ENCODE peak calls at places on chromosomes 4 and X, in five cellular contexts. L is lower lobe of right lung, A is epithelial cell of proximal tubule, O is RWPE1, N is tibial artery. J is an unnamed sample.

GRCh38 chrX:94058728-94059382 is 384.8 kb downstream of the FAM133A start:
- DNase-seq in A (no peak), L (no peak), N (no peak), O (peak; percentile 3), J (peak; percentile 3)

GRCh38 chrX:153755136-153755535 is 8.9 kb upstream of the PLXNB3 start:
- DNase-seq in O (no peak), A (no peak), N (no peak), L (no peak), J (no peak)

GRCh38 chr4:828641-829271 is 2.8 kb upstream of the CPLX1 start:
- DNase-seq in N (no peak), A (no peak), O (no peak), L (peak; percentile 41), J (no peak)

GRCh38 chrX:70485466-70485865 is 40.8 kb downstream of the DLG3 start:
- DNase-seq in N (no peak), A (no peak), O (no peak), L (no peak), J (no peak)

GRCh38 chr4:105236917-105237311 is 90.2 kb downstream of the TET2 start:
- DNase-seq in N (no peak), O (no peak), L (no peak), A (no peak), J (no peak)

GRCh38 chr4:99945718-99946345 is 586 bp downstream of the DNAJB14 start:
- DNase-seq in A (no peak), N (no peak), L (no peak), O (peak; percentile 36), J (peak; percentile 53)

GRCh38 chrX:96183843-96184242 is 500.8 kb upstream of the DIAPH2 start:
- DNase-seq in N (no peak), O (no peak), A (no peak), L (no peak), J (no peak)

GRCh38 chrX:1661048-1661921 is 46.4 kb downstream of the ASMT start:
- DNase-seq in A (no peak), N (peak; percentile 25), L (peak; percentile 79), O (peak; percentile 5), J (no peak)

GRCh38 chrX:131677655-131678628 is 134.1 kb downstream of the OR13H1 start:
- DNase-seq in L (no peak), O (peak; percentile 48), A (no peak), N (no peak), J (no peak)

GRCh38 chr4:13476915-13477314 is 7.2 kb downstream of the RAB28 start:
- DNase-seq in O (no peak), A (no peak), N (no peak), L (no peak), J (peak; percentile 16)

GRCh38 chr4:5801696-5802095 is 90.7 kb downstream of the EVC start:
- DNase-seq in A (no peak), O (no peak), L (no peak), N (no peak), J (no peak)

GRCh38 chr4:37673523-37674192 is 12.5 kb downstream of the RELL1 start:
- DNase-seq in A (no peak), N (no peak), O (no peak), L (no peak), J (no peak)

GRCh38 chrX:40550069-40550468 is 30.7 kb upstream of the ATP6AP2 start:
- DNase-seq in O (no peak), L (no peak), A (no peak), N (no peak), J (no peak)

GRCh38 chrX:38142598-38142997 is 78.1 kb downstream of the SRPX start:
- DNase-seq in N (peak; percentile 27), L (no peak), A (no peak), O (no peak), J (no peak)

GRCh38 chr4:75715105-75715799 is 9.1 kb upstream of the USO1 start:
- DNase-seq in A (no peak), L (no peak), O (no peak), N (no peak), J (no peak)

GRCh38 chrX:130523460-130524394 is 121.9 kb downstream of the RBMX2 start:
- DNase-seq in O (no peak), L (peak; percentile 50), N (peak; percentile 22), A (no peak), J (no peak)

GRCh38 chr4:184815046-184815877 is 10.5 kb downstream of the ACSL1 start:
- DNase-seq in L (peak; percentile 84), N (peak; percentile 70), A (no peak), O (peak; percentile 96), J (peak; percentile 88)

GRCh38 chr4:148058160-148058859 is 326.4 kb downstream of the ARHGAP10 start:
- DNase-seq in L (no peak), O (no peak), N (no peak), A (no peak), J (no peak)

GRCh38 chr4:185730387-185730786 is 81.6 kb downstream of the SORBS2 start:
- DNase-seq in N (no peak), A (no peak), O (no peak), L (no peak), J (no peak)

GRCh38 chrX:23845316-23845932 is 62.3 kb downstream of the APOO start:
- DNase-seq in N (no peak), A (no peak), O (no peak), L (no peak), J (peak; percentile 3)

GRCh38 chrX:52576946-52577345 is 60.1 kb upstream of the XAGE1B start:
- DNase-seq in N (no peak), L (no peak), O (peak; percentile 10), A (no peak), J (peak; percentile 22)

GRCh38 chrX:29431895-29432294 is 783.5 kb upstream of the MAGEB2 start:
- DNase-seq in N (no peak), L (no peak), A (no peak), O (no peak), J (peak; percentile 29)

GRCh38 chrX:56600141-56600540 is 36.7 kb downstream of the UBQLN2 start:
- DNase-seq in O (no peak), N (no peak), L (no peak), A (no peak), J (peak; percentile 28)

GRCh38 chr4:41709844-41710481 is 38.6 kb downstream of the PHOX2B start:
- DNase-seq in O (peak; percentile 82), N (no peak), A (no peak), L (no peak), J (peak; percentile 98)

GRCh38 chr4:14180983-14181601 is 553.6 kb upstream of the BOD1L1 start:
- DNase-seq in O (no peak), L (no peak), A (no peak), N (no peak), J (no peak)

GRCh38 chr4:87419578-87420249 is 2.7 kb upstream of the NUDT9 start:
- DNase-seq in N (no peak), O (no peak), L (no peak), A (no peak), J (no peak)

GRCh38 chr4:174398728-174399127 is 115.0 kb downstream of the CEP44 start:
- DNase-seq in O (peak; percentile 52), N (no peak), A (no peak), L (no peak), J (peak; percentile 66)

DNA sequence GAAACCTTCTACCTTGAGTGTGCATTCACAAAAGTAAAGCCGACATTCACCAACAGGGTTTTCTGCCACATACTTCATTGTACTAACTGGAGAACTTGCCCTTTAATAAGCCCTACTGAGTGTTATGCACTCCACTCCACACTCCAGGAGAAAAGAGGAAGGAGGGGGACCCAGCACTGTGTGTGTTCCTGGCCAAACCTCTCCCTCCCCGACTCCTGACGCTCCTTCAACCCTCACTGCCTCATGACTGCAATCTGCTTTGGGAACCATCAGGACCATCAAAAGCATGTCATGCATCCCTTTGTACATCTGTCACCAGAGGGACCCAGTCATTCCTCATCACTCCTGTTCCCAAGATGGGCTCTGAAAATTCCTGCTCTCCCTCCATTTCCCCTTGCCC is 143.7 kb downstream of the RASL11B start:
- DNase-seq in O (no peak), N (peak; percentile 26), L (no peak), A (no peak), J (no peak)
- TF ChIP-seq CTCF in O (no peak), N (no peak), L (no peak), A (no peak), J (no peak)

DNA sequence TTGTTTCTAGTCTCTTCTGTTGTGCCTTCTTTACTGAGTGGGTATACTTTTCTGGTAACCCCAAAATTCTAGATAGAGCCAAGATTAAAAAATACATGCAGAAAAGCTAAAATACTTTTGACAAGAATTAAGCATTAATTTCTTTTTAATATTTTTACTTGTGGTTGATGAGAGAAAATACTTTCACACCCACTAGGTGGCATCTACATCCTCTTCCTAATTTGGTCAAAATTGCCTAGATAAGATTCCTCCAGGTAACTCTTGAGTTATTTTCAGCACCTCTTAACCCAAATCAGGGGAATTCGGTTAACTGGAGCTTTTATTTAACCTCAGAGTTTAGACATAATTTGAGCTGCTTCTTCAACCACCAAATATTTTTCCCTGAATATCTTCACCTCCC is 28.4 kb upstream of the COX7B2 start:
- DNase-seq in L (no peak), O (peak; percentile 4), N (no peak), A (no peak), J (no peak)
- TF ChIP-seq CTCF in L (no peak), O (no peak), N (no peak), A (peak; percentile 56), J (peak; percentile 63)

DNA sequence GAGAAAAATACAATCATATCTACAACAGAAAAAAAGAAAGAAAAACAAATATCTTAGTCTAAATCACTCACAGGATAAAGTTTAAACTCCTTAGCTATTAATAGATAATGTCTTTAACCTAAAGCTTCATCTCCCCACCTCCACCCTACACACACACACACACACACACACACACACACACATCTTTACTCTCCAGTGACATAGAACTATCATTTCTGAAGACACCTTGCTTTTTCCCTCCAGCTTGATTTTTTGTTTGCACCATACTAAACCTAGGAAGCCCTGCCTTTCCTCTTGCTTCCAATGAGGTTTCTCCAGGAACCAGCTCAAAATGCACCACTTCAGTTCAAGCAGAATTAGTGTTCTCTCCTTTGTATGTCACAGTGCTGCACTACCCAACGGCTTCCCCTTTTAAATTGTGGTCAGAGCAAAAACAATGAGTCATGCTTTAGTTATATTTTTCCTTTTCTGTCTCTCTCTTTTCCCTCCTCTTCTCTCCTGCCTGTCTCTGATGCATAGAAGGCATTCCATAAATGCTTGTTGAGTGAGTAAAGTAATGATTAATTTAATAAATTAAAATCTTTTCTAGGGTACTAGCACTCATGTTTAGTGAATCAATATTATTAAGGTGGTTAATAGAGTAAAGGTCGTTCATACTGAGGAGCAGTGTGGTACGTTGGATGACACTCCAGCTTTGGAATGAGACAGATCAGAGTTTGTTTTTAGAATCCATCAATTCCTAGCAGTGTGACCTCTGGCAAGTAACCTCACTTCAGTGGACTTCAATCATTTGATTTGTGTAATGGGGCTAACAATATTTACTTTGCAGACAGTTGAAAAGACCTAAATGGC is 5.9 kb downstream of the RTL3 start:
- DNase-seq in L (no peak), A (peak; percentile 71), O (no peak), N (no peak), J (peak; percentile 82)
- TF ChIP-seq CTCF in L (no peak), A (no peak), O (no peak), N (no peak), J (no peak)

DNA sequence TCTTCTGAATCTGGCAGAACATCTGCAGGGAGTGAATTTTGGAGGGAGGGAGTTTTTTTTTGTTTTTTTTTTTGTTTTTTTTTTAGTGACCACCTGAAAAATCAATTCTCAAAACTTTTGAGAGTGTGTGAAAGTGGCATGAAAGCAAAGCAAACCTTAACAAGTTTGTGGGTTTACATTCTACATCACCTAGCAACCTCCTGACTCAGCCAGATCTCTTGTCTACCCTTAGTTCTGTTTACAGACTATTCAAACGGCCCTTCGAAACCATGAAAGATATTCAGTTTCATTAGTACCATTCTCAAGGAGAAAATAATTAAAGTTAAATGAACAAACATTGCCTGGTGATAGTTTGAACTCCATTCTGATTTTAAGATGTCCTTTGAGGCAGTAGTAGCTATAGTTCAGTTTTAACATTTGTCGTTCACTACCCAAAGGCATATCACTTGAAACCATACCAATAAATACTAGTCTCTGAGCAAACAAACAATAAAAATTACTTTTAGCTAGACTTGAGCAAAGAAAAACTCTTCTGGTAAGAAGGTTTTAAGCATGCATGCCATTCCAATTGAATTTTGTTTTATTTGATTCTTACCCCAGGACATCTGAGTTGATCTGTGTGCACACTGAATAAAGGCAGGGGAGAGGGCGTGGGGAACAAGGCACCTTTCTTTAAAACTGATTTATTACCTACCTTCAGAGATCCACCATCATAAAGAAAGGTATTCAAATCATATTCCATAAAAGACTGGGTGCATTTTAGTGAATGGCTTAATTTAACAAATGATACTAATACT is 137.7 kb downstream of the ARX start:
- DNase-seq in O (no peak), L (no peak), N (no peak), A (no peak), J (no peak)
- TF ChIP-seq CTCF in O (no peak), L (no peak), N (no peak), A (no peak), J (no peak)

J was measured in foreskin keratinocyte.